ENCODE peak calls at places on chromosome 4, in nine cellular contexts. E is T-cell; C is NCI-H2029 treated with DMSO at 0.1 percent for 48 hours; M is stimulated activated CD8-positive, alpha-beta memory T cell treated with anti-CD3 and anti-CD28 coated beads, Interleukin-4, amount 100 ng/mL, for 4 hours; N is astrocyte of the hippocampus; P is lower lobe of right lung; O is BJ; Y is activated T-helper 1 cell treated with anti-CD3 and anti-CD28 coated beads, Interleukin-2, amount 50 U/mL, for 16 hours; J is upper lobe of right lung. X is an unnamed sample.

GRCh38 chr4:2768124-2768523 is 12.0 kb upstream of the TNIP2 start:
- DNase-seq in E (no peak), C (no peak), M (no peak), N (no peak), P (peak; percentile 21), O (no peak), Y (no peak), J (no peak), X (no peak)

GRCh38 chr4:153265311-153266047 is 61.2 kb downstream of the TRIM2 start:
- DNase-seq in E (no peak), C (no peak), M (no peak), N (no peak), P (no peak), O (no peak), Y (no peak), J (no peak), X (no peak)

GRCh38 chr4:57044996-57045395 is 65.2 kb downstream of the IGFBP7 start:
- DNase-seq in E (no peak), C (no peak), M (no peak), N (peak; percentile 81), P (no peak), O (no peak), Y (no peak), J (no peak), X (no peak)

GRCh38 chr4:152239216-152239615 is 296.7 kb downstream of the FBXW7 start:
- DNase-seq in E (no peak), C (no peak), M (no peak), N (no peak), P (no peak), O (no peak), Y (no peak), J (no peak), X (no peak)

GRCh38 chr4:11542952-11543351 is 114.3 kb upstream of the HS3ST1 start:
- DNase-seq in E (no peak), C (no peak), M (no peak), N (no peak), P (no peak), O (no peak), Y (no peak), J (no peak), X (no peak)

GRCh38 chr4:158371158-158371557 is 150.5 kb upstream of the RXFP1 start:
- DNase-seq in E (no peak), C (no peak), M (no peak), N (no peak), P (no peak), O (peak; percentile 25), Y (no peak), J (no peak), X (no peak)

GRCh38 chr4:80615099-80615498 is 279.6 kb downstream of the CFAP299 start:
- DNase-seq in E (no peak), C (no peak), M (no peak), N (no peak), P (no peak), O (no peak), Y (no peak), J (no peak), X (no peak)

GRCh38 chr4:123017636-123018390 is 95.4 kb upstream of the NUDT6 start:
- DNase-seq in E (no peak), C (no peak), M (no peak), N (peak; percentile 56), P (no peak), O (peak; percentile 49), Y (no peak), J (no peak), X (no peak)

GRCh38 chr4:139978692-139979091 is 175.3 kb downstream of the MAML3 start:
- DNase-seq in E (no peak), C (no peak), M (no peak), N (no peak), P (no peak), O (no peak), Y (no peak), J (no peak), X (no peak)

GRCh38 chr4:80447493-80447892 is 112.0 kb downstream of the CFAP299 start:
- DNase-seq in E (no peak), C (no peak), M (no peak), N (no peak), P (no peak), O (no peak), Y (no peak), J (no peak), X (no peak)

GRCh38 chr4:156762851-156763250 is 208.7 kb downstream of the PDGFC start:
- DNase-seq in E (no peak), C (no peak), M (no peak), N (no peak), P (no peak), O (no peak), Y (no peak), J (no peak), X (no peak)

X was measured in naive thymus-derived CD4-positive, alpha-beta T cell.